ENCODE peak calls at places on chromosomes 3 and 15, in nine cellular contexts. One of them, this sample, is unnamed.

GRCh38 chr3:68935778-68936177 is 3.4 kb upstream of the TAFA4 start:
- DNase-seq in IMR-90: no peak
- DNase-seq in pancreas: no peak
- DNase-seq in RWPE2: no peak
- DNase-seq in A549: no peak
- DNase-seq in tibial nerve: no peak
- DNase-seq in H9: no peak
- DNase-seq in GM23338: no peak
- DNase-seq in WERI-Rb-1: no peak
- DNase-seq in this sample: no peak

GRCh38 chr15:68638953-68639500 is 60.2 kb downstream of the CORO2B start:
- DNase-seq in pancreas: no peak
- DNase-seq in IMR-90: peak; percentile 57
- DNase-seq in H9: no peak
- DNase-seq in A549: no peak
- DNase-seq in GM23338: no peak
- DNase-seq in tibial nerve: no peak
- DNase-seq in RWPE2: no peak
- DNase-seq in WERI-Rb-1: no peak
- DNase-seq in this sample: no peak

GRCh38 chr15:73388256-73388781 is 19.6 kb upstream of the HCN4 start:
- DNase-seq in tibial nerve: no peak
- DNase-seq in RWPE2: peak; percentile 78
- DNase-seq in pancreas: no peak
- DNase-seq in H9: peak; percentile 56
- DNase-seq in GM23338: peak; percentile 30
- DNase-seq in WERI-Rb-1: no peak
- DNase-seq in A549: peak; percentile 75
- DNase-seq in IMR-90: peak; percentile 68
- DNase-seq in this sample: no peak

GRCh38 chr3:24149032-24149431 is 203.9 kb downstream of the NR1D2 start:
- DNase-seq in WERI-Rb-1: no peak
- DNase-seq in pancreas: no peak
- DNase-seq in A549: peak; percentile 20
- DNase-seq in tibial nerve: no peak
- DNase-seq in H9: no peak
- DNase-seq in GM23338: peak; percentile 66
- DNase-seq in IMR-90: no peak
- DNase-seq in RWPE2: no peak
- DNase-seq in this sample: no peak

GRCh38 chr3:155991847-155992246 is 121.4 kb downstream of the GMPS start:
- DNase-seq in pancreas: no peak
- DNase-seq in RWPE2: no peak
- DNase-seq in GM23338: no peak
- DNase-seq in IMR-90: no peak
- DNase-seq in A549: no peak
- DNase-seq in H9: no peak
- DNase-seq in WERI-Rb-1: no peak
- DNase-seq in tibial nerve: no peak
- DNase-seq in this sample: no peak

GRCh38 chr3:185988080-185988815 is 50.4 kb upstream of the TRA2B start:
- DNase-seq in WERI-Rb-1: no peak
- DNase-seq in A549: no peak
- DNase-seq in GM23338: peak; percentile 60
- DNase-seq in tibial nerve: no peak
- DNase-seq in RWPE2: no peak
- DNase-seq in H9: no peak
- DNase-seq in pancreas: no peak
- DNase-seq in IMR-90: no peak
- DNase-seq in this sample: no peak

GRCh38 chr15:31215490-31216209 is 111.0 kb upstream of the KLF13 start:
- DNase-seq in IMR-90: no peak
- DNase-seq in A549: peak; percentile 85
- DNase-seq in GM23338: peak; percentile 88
- DNase-seq in pancreas: peak; percentile 94
- DNase-seq in tibial nerve: peak; percentile 67
- DNase-seq in RWPE2: peak; percentile 85
- DNase-seq in WERI-Rb-1: peak; percentile 82
- DNase-seq in H9: peak; percentile 82
- DNase-seq in this sample: peak; percentile 50

GRCh38 chr3:69082805-69083204 is 1.9 kb upstream of the ARL6IP5 start:
- DNase-seq in H9: no peak
- DNase-seq in IMR-90: peak; percentile 83
- DNase-seq in GM23338: no peak
- DNase-seq in A549: peak; percentile 43
- DNase-seq in RWPE2: no peak
- DNase-seq in WERI-Rb-1: peak; percentile 42
- DNase-seq in tibial nerve: no peak
- DNase-seq in pancreas: no peak
- DNase-seq in this sample: no peak

GRCh38 chr3:97860364-97860763 is 38.6 kb downstream of the CRYBG3 start:
- DNase-seq in GM23338: peak; percentile 17
- DNase-seq in pancreas: no peak
- DNase-seq in tibial nerve: no peak
- DNase-seq in RWPE2: no peak
- DNase-seq in A549: no peak
- DNase-seq in H9: no peak
- DNase-seq in WERI-Rb-1: no peak
- DNase-seq in IMR-90: no peak
- DNase-seq in this sample: no peak

GRCh38 chr15:34709866-34710265 is 44.9 kb downstream of the GJD2 start:
- DNase-seq in pancreas: no peak
- DNase-seq in IMR-90: peak; percentile 60
- DNase-seq in H9: no peak
- DNase-seq in WERI-Rb-1: no peak
- DNase-seq in GM23338: no peak
- DNase-seq in A549: peak; percentile 46
- DNase-seq in RWPE2: no peak
- DNase-seq in tibial nerve: no peak
- DNase-seq in this sample: no peak

GRCh38 chr3:40765884-40766283 is 241.1 kb downstream of the ZNF621 start:
- DNase-seq in A549: no peak
- DNase-seq in H9: no peak
- DNase-seq in IMR-90: no peak
- DNase-seq in RWPE2: no peak
- DNase-seq in tibial nerve: no peak
- DNase-seq in pancreas: no peak
- DNase-seq in WERI-Rb-1: no peak
- DNase-seq in GM23338: no peak
- DNase-seq in this sample: no peak

GRCh38 chr15:66293419-66294156 is at the start of gene DIS3L:
- DNase-seq in H9: peak; percentile 67
- DNase-seq in pancreas: peak; percentile 84
- DNase-seq in tibial nerve: peak; percentile 18
- DNase-seq in GM23338: peak; percentile 68
- DNase-seq in RWPE2: no peak
- DNase-seq in WERI-Rb-1: peak; percentile 59
- DNase-seq in IMR-90: peak; percentile 20
- DNase-seq in A549: peak; percentile 82
- DNase-seq in this sample: peak; percentile 51

GRCh38 chr15:89203705-89204273 is 17.6 kb downstream of the RLBP1 start:
- DNase-seq in H9: no peak
- DNase-seq in WERI-Rb-1: no peak
- DNase-seq in pancreas: no peak
- DNase-seq in RWPE2: no peak
- DNase-seq in tibial nerve: no peak
- DNase-seq in A549: no peak
- DNase-seq in GM23338: no peak
- DNase-seq in IMR-90: no peak
- DNase-seq in this sample: no peak

GRCh38 chr3:95394286-95394685 is 1331.4 kb downstream of the NSUN3 start:
- DNase-seq in H9: no peak
- DNase-seq in GM23338: no peak
- DNase-seq in IMR-90: no peak
- DNase-seq in tibial nerve: no peak
- DNase-seq in A549: no peak
- DNase-seq in RWPE2: no peak
- DNase-seq in WERI-Rb-1: no peak
- DNase-seq in pancreas: no peak
- DNase-seq in this sample: no peak

GRCh38 chr3:72482589-72483249 is 365.5 kb downstream of the SHQ1 start:
- DNase-seq in GM23338: peak; percentile 28
- DNase-seq in RWPE2: peak; percentile 71
- DNase-seq in A549: peak; percentile 30
- DNase-seq in tibial nerve: peak; percentile 38
- DNase-seq in WERI-Rb-1: no peak
- DNase-seq in IMR-90: peak; percentile 74
- DNase-seq in pancreas: peak; percentile 75
- DNase-seq in H9: no peak
- DNase-seq in this sample: no peak

GRCh38 chr3:195102609-195103467 is 168.1 kb downstream of the XXYLT1 start:
- DNase-seq in H9: no peak
- DNase-seq in RWPE2: no peak
- DNase-seq in GM23338: no peak
- DNase-seq in pancreas: no peak
- DNase-seq in WERI-Rb-1: no peak
- DNase-seq in A549: peak; percentile 82
- DNase-seq in tibial nerve: no peak
- DNase-seq in IMR-90: peak; percentile 98
- DNase-seq in this sample: no peak

GRCh38 chr3:164222200-164222599 is 856.1 kb downstream of the SI start:
- DNase-seq in A549: no peak
- DNase-seq in GM23338: no peak
- DNase-seq in WERI-Rb-1: peak; percentile 32
- DNase-seq in IMR-90: no peak
- DNase-seq in tibial nerve: no peak
- DNase-seq in RWPE2: no peak
- DNase-seq in H9: no peak
- DNase-seq in pancreas: no peak
- DNase-seq in this sample: no peak

GRCh38 chr3:52527039-52527731 is 6.5 kb downstream of the NT5DC2 start:
- DNase-seq in WERI-Rb-1: no peak
- DNase-seq in A549: no peak
- DNase-seq in tibial nerve: peak; percentile 12
- DNase-seq in IMR-90: no peak
- DNase-seq in RWPE2: no peak
- DNase-seq in H9: no peak
- DNase-seq in GM23338: no peak
- DNase-seq in pancreas: peak; percentile 47
- DNase-seq in this sample: no peak

GRCh38 chr15:22979069-22979698 is 984 bp downstream of the CYFIP1 start:
- DNase-seq in IMR-90: peak; percentile 42
- DNase-seq in GM23338: peak; percentile 67
- DNase-seq in WERI-Rb-1: peak; percentile 29
- DNase-seq in tibial nerve: no peak
- DNase-seq in RWPE2: peak; percentile 82
- DNase-seq in pancreas: peak; percentile 84
- DNase-seq in H9: peak; percentile 58
- DNase-seq in A549: peak; percentile 73
- DNase-seq in this sample: peak; percentile 58
- H3K27ac ChIP-seq in IMR-90: peak overlapping the region; percentile 80
- H3K27ac ChIP-seq in GM23338: no peak overlapping the region
- H3K27ac ChIP-seq in WERI-Rb-1: no peak overlapping the region
- H3K27ac ChIP-seq in tibial nerve: peak overlapping the region; percentile 82
- H3K27ac ChIP-seq in RWPE2: peak overlapping the region; percentile 71
- H3K27ac ChIP-seq in pancreas: peak overlapping the region; percentile 92
- H3K27ac ChIP-seq in H9: no peak overlapping the region
- H3K27ac ChIP-seq in A549: peak overlapping the region; percentile 84
- H3K27ac ChIP-seq in this sample: peak overlapping the region; percentile 67

GRCh38 chr3:173502983-173503568 is 105.5 kb downstream of the NLGN1 start:
- DNase-seq in IMR-90: peak; percentile 35
- DNase-seq in H9: no peak
- DNase-seq in pancreas: no peak
- DNase-seq in tibial nerve: no peak
- DNase-seq in GM23338: no peak
- DNase-seq in WERI-Rb-1: no peak
- DNase-seq in RWPE2: no peak
- DNase-seq in A549: no peak
- DNase-seq in this sample: no peak
- H3K27ac ChIP-seq in IMR-90: no peak overlapping the region
- H3K27ac ChIP-seq in H9: no peak overlapping the region
- H3K27ac ChIP-seq in pancreas: no peak overlapping the region
- H3K27ac ChIP-seq in tibial nerve: no peak overlapping the region
- H3K27ac ChIP-seq in GM23338: no peak overlapping the region
- H3K27ac ChIP-seq in WERI-Rb-1: no peak overlapping the region
- H3K27ac ChIP-seq in RWPE2: no peak overlapping the region
- H3K27ac ChIP-seq in A549: no peak overlapping the region
- H3K27ac ChIP-seq in this sample: no peak overlapping the region

DNA sequence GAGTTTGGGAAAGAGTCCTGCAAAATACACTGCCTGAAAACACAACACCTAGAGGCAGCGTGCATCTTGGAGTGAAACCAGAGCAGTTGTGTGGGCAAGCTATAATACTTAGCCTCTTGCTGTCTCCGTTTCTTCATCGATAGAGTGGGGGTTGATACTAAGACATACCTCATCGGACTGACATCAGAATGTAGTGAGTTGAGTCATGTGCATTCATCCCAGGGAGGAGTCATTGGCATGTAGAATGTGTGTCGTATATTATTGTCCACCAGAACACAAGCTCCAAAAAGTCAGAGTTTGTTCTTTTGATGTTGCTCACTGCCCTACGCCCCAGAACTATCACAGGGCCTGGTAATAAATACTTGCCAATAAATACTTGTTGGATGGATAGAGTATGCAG is 4.3 kb downstream of the SNTN start:
- DNase-seq in A549: no peak
- DNase-seq in pancreas: no peak
- DNase-seq in WERI-Rb-1: no peak
- DNase-seq in RWPE2: no peak
- DNase-seq in H9: no peak
- DNase-seq in IMR-90: peak; percentile 56
- DNase-seq in tibial nerve: no peak
- DNase-seq in GM23338: no peak
- DNase-seq in this sample: no peak
- H3K27ac ChIP-seq in A549: no peak overlapping the region
- H3K27ac ChIP-seq in pancreas: no peak overlapping the region
- H3K27ac ChIP-seq in WERI-Rb-1: no peak overlapping the region
- H3K27ac ChIP-seq in RWPE2: peak overlapping the region; percentile 48
- H3K27ac ChIP-seq in H9: no peak overlapping the region
- H3K27ac ChIP-seq in IMR-90: no peak overlapping the region
- H3K27ac ChIP-seq in tibial nerve: no peak overlapping the region
- H3K27ac ChIP-seq in GM23338: no peak overlapping the region
- H3K27ac ChIP-seq in this sample: no peak overlapping the region

GRCh38 chr3:39445927-39446326 is 21.6 kb upstream of the MOBP start:
- DNase-seq in RWPE2: no peak
- DNase-seq in IMR-90: no peak
- DNase-seq in pancreas: no peak
- DNase-seq in WERI-Rb-1: no peak
- DNase-seq in H9: no peak
- DNase-seq in tibial nerve: no peak
- DNase-seq in A549: no peak
- DNase-seq in GM23338: no peak
- DNase-seq in this sample: no peak

GRCh38 chr3:39447637-39448483 is 19.6 kb upstream of the MOBP start:
- DNase-seq in pancreas: no peak
- DNase-seq in H9: peak; percentile 82
- DNase-seq in IMR-90: peak; percentile 82
- DNase-seq in tibial nerve: peak; percentile 46
- DNase-seq in GM23338: peak; percentile 96
- DNase-seq in RWPE2: peak; percentile 68
- DNase-seq in A549: peak; percentile 81
- DNase-seq in WERI-Rb-1: peak; percentile 82
- DNase-seq in this sample: peak; percentile 56

GRCh38 chr3:39440316-39440715 is 27.2 kb upstream of the MOBP start:
- DNase-seq in H9: no peak
- DNase-seq in IMR-90: no peak
- DNase-seq in pancreas: no peak
- DNase-seq in tibial nerve: no peak
- DNase-seq in WERI-Rb-1: no peak
- DNase-seq in GM23338: no peak
- DNase-seq in RWPE2: no peak
- DNase-seq in A549: no peak
- DNase-seq in this sample: no peak

GRCh38 chr3:39446444-39446843 is 21.0 kb upstream of the MOBP start:
- DNase-seq in IMR-90: no peak
- DNase-seq in H9: no peak
- DNase-seq in RWPE2: no peak
- DNase-seq in GM23338: no peak
- DNase-seq in pancreas: no peak
- DNase-seq in tibial nerve: no peak
- DNase-seq in WERI-Rb-1: no peak
- DNase-seq in A549: no peak
- DNase-seq in this sample: no peak

GRCh38 chr3:39443530-39443929 is 23.9 kb upstream of the MOBP start:
- DNase-seq in pancreas: no peak
- DNase-seq in tibial nerve: no peak
- DNase-seq in RWPE2: no peak
- DNase-seq in GM23338: peak; percentile 65
- DNase-seq in IMR-90: no peak
- DNase-seq in WERI-Rb-1: peak; percentile 40
- DNase-seq in A549: peak; percentile 10
- DNase-seq in H9: peak; percentile 67
- DNase-seq in this sample: no peak
- H3K27ac ChIP-seq in pancreas: no peak overlapping the region
- H3K27ac ChIP-seq in tibial nerve: no peak overlapping the region
- H3K27ac ChIP-seq in RWPE2: no peak overlapping the region
- H3K27ac ChIP-seq in GM23338: no peak overlapping the region
- H3K27ac ChIP-seq in IMR-90: no peak overlapping the region
- H3K27ac ChIP-seq in WERI-Rb-1: no peak overlapping the region
- H3K27ac ChIP-seq in A549: no peak overlapping the region
- H3K27ac ChIP-seq in H9: no peak overlapping the region
- H3K27ac ChIP-seq in this sample: no peak overlapping the region

This sample was measured in substantia nigra.